ENCODE peak calls at places on chromosomes 6 and 20, in four cellular contexts. Q is mucosa of descending colon, N is fibroblast of mammary gland, Z is GM13976. P is an unnamed sample.

GRCh38 chr20:60126975-60127374 is 168.8 kb downstream of the CDH26 start:
- DNase-seq in N (no peak), Q (no peak), Z (no peak), P (no peak)

GRCh38 chr20:51633430-51633829 is 90.9 kb upstream of the NFATC2 start:
- DNase-seq in Z (no peak), N (no peak), Q (no peak), P (no peak)

GRCh38 chr20:13821876-13822275 is 37.0 kb downstream of the NDUFAF5 start:
- DNase-seq in Q (no peak), N (peak), Z (no peak), P (no peak)

GRCh38 chr6:105598264-105598663 is 195.4 kb upstream of the PREP start:
- DNase-seq in Z (no peak), Q (no peak), N (no peak), P (no peak)

GRCh38 chr6:11140061-11140460 is 28.5 kb upstream of the ERVFRD-1 start:
- DNase-seq in Z (no peak), N (no peak), Q (no peak), P (no peak)

GRCh38 chr20:61560361-61560853 is 308.3 kb downstream of the CDH4 start:
- DNase-seq in N (peak), Q (no peak), Z (no peak), P (peak)

GRCh38 chr6:72622094-72622540 is 253 bp downstream of the KCNQ5 start:
- DNase-seq in N (no peak), Q (peak), Z (peak), P (peak)

GRCh38 chr6:131213501-131213990 is 78.3 kb downstream of the AKAP7 start:
- DNase-seq in N (peak), Q (no peak), Z (no peak), P (no peak)

GRCh38 chr6:146029573-146030184 is 817 bp downstream of the GRM1 start:
- DNase-seq in N (no peak), Z (no peak), Q (no peak), P (no peak)

GRCh38 chr6:40346241-40346640 is 240.9 kb downstream of the LRFN2 start:
- DNase-seq in Z (no peak), N (no peak), Q (no peak), P (no peak)

GRCh38 chr6:33384581-33385020 is 7.0 kb upstream of the KIFC1 start:
- DNase-seq in N (peak), Q (no peak), Z (no peak), P (no peak)

GRCh38 chr20:23595941-23596340 is 9.8 kb downstream of the CST9 start:
- DNase-seq in Z (no peak), Q (no peak), N (no peak), P (no peak)

GRCh38 chr6:40960784-40961430 is 78.1 kb downstream of the UNC5CL start:
- DNase-seq in N (peak), Z (no peak), Q (no peak), P (no peak)

GRCh38 chr6:64335195-64335594 is 699.6 kb downstream of the PHF3 start:
- DNase-seq in N (no peak), Z (no peak), Q (no peak), P (no peak)

GRCh38 chr6:15642276-15642675 is 20.6 kb downstream of the DTNBP1 start:
- DNase-seq in Q (no peak), Z (no peak), N (no peak), P (no peak)

GRCh38 chr20:25213566-25214415 is 18.3 kb downstream of the ENTPD6 start:
- DNase-seq in Z (no peak), Q (no peak), N (no peak), P (no peak)

GRCh38 chr6:22956029-22956715 is 386.8 kb downstream of the HDGFL1 start:
- DNase-seq in Z (no peak), N (no peak), Q (no peak), P (no peak)

GRCh38 chr6:125558907-125559306 is 190.5 kb upstream of the HEY2 start:
- DNase-seq in N (no peak), Z (no peak), Q (no peak), P (no peak)

GRCh38 chr20:13552061-13552460 is 86.7 kb downstream of the TASP1 start:
- DNase-seq in Z (no peak), Q (no peak), N (peak), P (no peak)

GRCh38 chr20:20002101-20002998 is 14.8 kb upstream of the NAA20 start:
- DNase-seq in Z (no peak), N (peak), Q (no peak), P (no peak)

GRCh38 chr6:140252099-140252498 is 877.7 kb upstream of the CITED2 start:
- DNase-seq in N (peak), Q (no peak), Z (no peak), P (no peak)

GRCh38 chr6:156487877-156488276 is 289.3 kb upstream of the ARID1B start:
- DNase-seq in N (no peak), Z (no peak), Q (no peak), P (no peak)
- TF ChIP-seq CTCF in N (no peak), Z (no peak), Q (no peak), P (no peak)

GRCh38 chr20:40090236-40090635 is 598.8 kb downstream of the MAFB start:
- DNase-seq in Q (no peak), N (peak), Z (no peak), P (no peak)
- TF ChIP-seq CTCF in Q (no peak), N (no peak), Z (no peak), P (no peak)

GRCh38 chr20:33337119-33337518 is 54.1 kb downstream of the BPIFB1 start:
- DNase-seq in Z (no peak), Q (no peak), N (peak), P (no peak)
- TF ChIP-seq CTCF in Z (no peak), Q (no peak), N (no peak), P (no peak)

GRCh38 chr6:136863752-136864151 is 41.4 kb downstream of the PEX7 start:
- DNase-seq in N (no peak), Q (no peak), Z (no peak), P (no peak)
- TF ChIP-seq CTCF in N (no peak), Q (no peak), Z (no peak), P (no peak)

GRCh38 chr6:112595201-112595600 is 248.1 kb downstream of the RFPL4B start:
- DNase-seq in Q (no peak), Z (no peak), N (no peak), P (no peak)

GRCh38 chr6:112603726-112604125 is 256.6 kb downstream of the RFPL4B start:
- DNase-seq in Z (no peak), N (no peak), Q (no peak), P (no peak)

GRCh38 chr6:112595841-112596240 is 248.7 kb downstream of the RFPL4B start:
- DNase-seq in Q (no peak), N (no peak), Z (no peak), P (no peak)

GRCh38 chr6:112600168-112600567 is 253.0 kb downstream of the RFPL4B start:
- DNase-seq in N (no peak), Q (no peak), Z (no peak), P (no peak)
- TF ChIP-seq CTCF in N (no peak), Q (no peak), Z (no peak), P (no peak)

GRCh38 chr20:43545837-43546578 is 12.8 kb upstream of the SGK2 start:
- DNase-seq in Z (no peak), N (no peak), Q (no peak), P (no peak)

GRCh38 chr20:43548273-43548880 is 10.4 kb upstream of the SGK2 start:
- DNase-seq in Q (no peak), N (no peak), Z (no peak), P (no peak)

GRCh38 chr20:43554369-43554768 is 4.5 kb upstream of the SGK2 start:
- DNase-seq in N (no peak), Z (no peak), Q (no peak), P (no peak)

GRCh38 chr20:43549416-43550136 is 9.3 kb upstream of the SGK2 start:
- DNase-seq in N (no peak), Q (no peak), Z (no peak), P (no peak)

DNA sequence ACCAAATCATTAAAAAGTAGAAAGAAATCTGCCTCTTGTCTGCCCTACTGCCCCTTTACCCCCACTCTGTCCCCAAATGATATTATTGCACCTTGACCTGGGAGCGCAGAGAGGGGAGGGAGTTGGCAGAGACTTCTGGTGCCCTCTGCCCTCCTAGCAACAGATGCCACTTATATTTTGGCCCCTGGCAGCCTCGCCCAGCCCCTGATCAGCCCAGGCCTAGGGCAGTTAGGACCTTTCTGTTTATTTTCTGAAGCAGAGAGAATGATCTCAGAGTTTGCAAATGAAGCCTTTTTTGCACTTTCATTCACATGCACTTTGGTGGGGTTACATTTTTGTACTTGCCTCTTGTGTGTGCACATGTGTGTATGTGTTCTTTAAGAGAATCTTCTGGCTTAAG is 8.4 kb upstream of the SGK2 start:
- DNase-seq in Z (no peak), Q (no peak), N (no peak), P (no peak)
- TF ChIP-seq CTCF in Z (no peak), Q (no peak), N (no peak), P (no peak)

P was measured in lower lobe of right lung.